ENCODE peak calls at places on chromosomes 11 and 22, in eight cellular contexts. I is mucosa of descending colon; U is esophagus squamous epithelium; V is NCI-H1105; G is fibroblast of mammary gland; A is WTC11; E is stimulated activated effector memory CD8-positive, alpha-beta T cell treated with anti-CD3 and anti-CD28 coated beads, Interleukin-12 subunit alpha, Interleukin-12 subunit beta, amount 100 ng/mL, for 72 hours; Y is AG04450. H is an unnamed sample.

GRCh38 chr11:85806876-85807275 is 4.1 kb downstream of the SYTL2 start:
- DNase-seq in I (no peak), U (no peak), V (no peak), G (no peak), A (no peak), E (no peak), Y (no peak), H (no peak)

GRCh38 chr22:22201185-22201924 is 43.2 kb upstream of the VPREB1 start:
- DNase-seq in I (peak), U (no peak), V (no peak), G (peak), A (peak), E (no peak), Y (peak), H (peak)

GRCh38 chr22:30947163-30947820 is 21.3 kb downstream of the MORC2 start:
- DNase-seq in I (peak), U (no peak), V (peak), G (no peak), A (no peak), E (no peak), Y (no peak), H (no peak)

GRCh38 chr11:126172596-126173038 is 38.8 kb downstream of the RPUSD4 start:
- DNase-seq in I (no peak), U (no peak), V (no peak), G (peak), A (no peak), E (no peak), Y (peak), H (no peak)

GRCh38 chr11:8867035-8867434 is 44.0 kb upstream of the AKIP1 start:
- DNase-seq in I (no peak), U (no peak), V (no peak), G (peak), A (no peak), E (no peak), Y (no peak), H (peak)

GRCh38 chr11:123122341-123122740 is 60.4 kb upstream of the HSPA8 start:
- DNase-seq in I (no peak), U (no peak), V (no peak), G (peak), A (no peak), E (no peak), Y (no peak), H (no peak)

GRCh38 chr22:17346578-17346977 is 22.7 kb upstream of the CECR2 start:
- DNase-seq in I (no peak), U (no peak), V (no peak), G (no peak), A (no peak), E (no peak), Y (no peak), H (no peak)

GRCh38 chr11:93741882-93742226 is 382 bp downstream of the C11orf54 start:
- DNase-seq in I (no peak), U (no peak), V (peak), G (peak), A (no peak), E (no peak), Y (no peak), H (peak)

GRCh38 chr11:77085652-77086051 is 17.0 kb upstream of the OMP start:
- DNase-seq in I (peak), U (no peak), V (no peak), G (no peak), A (no peak), E (no peak), Y (no peak), H (no peak)

GRCh38 chr22:19038728-19039447 is 83.3 kb downstream of the DGCR2 start:
- DNase-seq in I (peak), U (no peak), V (no peak), G (no peak), A (peak), E (no peak), Y (no peak), H (no peak)

GRCh38 chr11:85811624-85812023 is 683 bp upstream of the SYTL2 start:
- DNase-seq in I (peak), U (no peak), V (no peak), G (no peak), A (no peak), E (no peak), Y (no peak), H (no peak)

GRCh38 chr11:34855754-34856095 is 60.5 kb downstream of the APIP start:
- DNase-seq in I (no peak), U (no peak), V (no peak), G (peak), A (no peak), E (no peak), Y (no peak), H (no peak)

GRCh38 chr11:124839051-124839971 is 25.9 kb upstream of the ROBO3 start:
- DNase-seq in I (peak), U (no peak), V (peak), G (no peak), A (peak), E (no peak), Y (no peak), H (no peak)

GRCh38 chr11:76685841-76686240 is 15.3 kb upstream of the LRRC32 start:
- DNase-seq in I (no peak), U (no peak), V (no peak), G (no peak), A (no peak), E (no peak), Y (no peak), H (no peak)

GRCh38 chr11:133951484-133952198 is 5.1 kb downstream of the IGSF9B start:
- DNase-seq in I (no peak), U (no peak), V (no peak), G (no peak), A (peak), E (no peak), Y (no peak), H (no peak)

H was measured in small intestine.